ENCODE peak calls at places on chromosomes 4 and X, in six cellular contexts. Z, K, G, P, O and I are unnamed samples.

GRCh38 chr4:44583393-44583792 is 68.0 kb downstream of the YIPF7 start:
- DNase-seq in Z (no peak), K (no peak), G (no peak), P (no peak), O (peak), I (no peak)

GRCh38 chrX:13086076-13086475 is 41.7 kb upstream of the FAM9C start:
- DNase-seq in Z (no peak), K (no peak), G (no peak), P (no peak), O (no peak), I (no peak)

GRCh38 chr4:15765306-15765705 is 12.8 kb upstream of the CD38 start:
- DNase-seq in Z (no peak), K (no peak), G (no peak), P (no peak), O (no peak), I (no peak)

GRCh38 chr4:187103351-187103750 is 379.7 kb upstream of the FAT1 start:
- DNase-seq in Z (no peak), K (no peak), G (no peak), P (peak), O (no peak), I (peak)

GRCh38 chr4:386708-387105 is 49.1 kb downstream of the ZNF141 start:
- DNase-seq in Z (no peak), K (no peak), G (peak), P (no peak), O (no peak), I (no peak)

GRCh38 chr4:105369988-105370387 is 103.9 kb downstream of the PPA2 start:
- DNase-seq in Z (no peak), K (peak), G (peak), P (no peak), O (no peak), I (no peak)

GRCh38 chr4:617644-618330 is 7.6 kb upstream of the PDE6B start:
- DNase-seq in Z (no peak), K (no peak), G (no peak), P (no peak), O (peak), I (no peak)

GRCh38 chrX:64398088-64398487 is 2.8 kb upstream of the MTMR8 start:
- DNase-seq in Z (no peak), K (no peak), G (no peak), P (no peak), O (no peak), I (no peak)

GRCh38 chrX:40268126-40268525 is 170.4 kb upstream of the BCOR start:
- DNase-seq in Z (peak), K (no peak), G (peak), P (no peak), O (no peak), I (no peak)

GRCh38 chrX:13759152-13759718 is 24.7 kb downstream of the OFD1 start:
- DNase-seq in Z (no peak), K (no peak), G (no peak), P (no peak), O (no peak), I (no peak)

GRCh38 chrX:11555759-11556158 is 110.0 kb downstream of the ARHGAP6 start:
- DNase-seq in Z (peak), K (peak), G (peak), P (no peak), O (peak), I (no peak)

GRCh38 chr4:46844325-46844917 is 64.6 kb downstream of the COX7B2 start:
- DNase-seq in Z (peak), K (peak), G (peak), P (peak), O (peak), I (peak)

GRCh38 chr4:52903273-52903672 is 41.2 kb downstream of the RASL11B start:
- DNase-seq in Z (no peak), K (no peak), G (no peak), P (no peak), O (no peak), I (no peak)

GRCh38 chr4:27218013-27218412 is 357.4 kb downstream of the STIM2 start:
- DNase-seq in Z (peak), K (peak), G (peak), P (no peak), O (peak), I (no peak)

GRCh38 chr4:143411527-143412480 is 75.1 kb downstream of the GAB1 start:
- DNase-seq in Z (peak), K (peak), G (peak), P (no peak), O (peak), I (peak)

GRCh38 chrX:101229155-101229554 is 9.6 kb downstream of the DRP2 start:
- DNase-seq in Z (peak), K (peak), G (peak), P (no peak), O (peak), I (no peak)

GRCh38 chrX:112513154-112513553 is 166.6 kb downstream of the LHFPL1 start:
- DNase-seq in Z (no peak), K (no peak), G (no peak), P (no peak), O (peak), I (no peak)

GRCh38 chr4:118099106-118099505 is 64.8 kb downstream of the NDST3 start:
- DNase-seq in Z (no peak), K (no peak), G (no peak), P (no peak), O (no peak), I (no peak)

GRCh38 chrX:45598841-45599240 is 398.2 kb upstream of the DIPK2B start:
- DNase-seq in Z (peak), K (peak), G (no peak), P (no peak), O (no peak), I (no peak)

GRCh38 chr4:13765535-13765934 is 138.0 kb upstream of the BOD1L1 start:
- DNase-seq in Z (peak), K (no peak), G (peak), P (no peak), O (no peak), I (no peak)

GRCh38 chr4:54539500-54540029 is 118.2 kb upstream of the KIT start:
- DNase-seq in Z (no peak), K (peak), G (peak), P (peak), O (peak), I (peak)

GRCh38 chr4:48315728-48316630 is 25.4 kb upstream of the SLAIN2 start:
- DNase-seq in Z (peak), K (peak), G (peak), P (peak), O (peak), I (peak)

GRCh38 chrX:57364145-57364544 is 77.6 kb downstream of the FAAH2 start:
- DNase-seq in Z (no peak), K (no peak), G (no peak), P (no peak), O (no peak), I (no peak)

GRCh38 chr4:79178770-79179169 is 147.1 kb downstream of the NAA11 start:
- DNase-seq in Z (peak), K (no peak), G (no peak), P (no peak), O (no peak), I (peak)

GRCh38 chrX:17082831-17083230 is 136.4 kb downstream of the REPS2 start:
- DNase-seq in Z (peak), K (peak), G (peak), P (peak), O (peak), I (peak)

GRCh38 chr4:145934434-145935047 is 4.1 kb downstream of the ZNF827 start:
- DNase-seq in Z (no peak), K (no peak), G (no peak), P (no peak), O (no peak), I (peak)

GRCh38 chr4:133484287-133484686 is 335.2 kb downstream of the PCDH10 start:
- DNase-seq in Z (no peak), K (no peak), G (no peak), P (no peak), O (no peak), I (no peak)